ENCODE peak calls at places on chromosomes 13 and 19, in five cellular contexts. Q, P, U, B and T are unnamed samples.

GRCh38 chr19:50909240-50910070 is 1.7 kb downstream of the KLK4 start:
- DNase-seq in Q (peak; percentile 85), P (peak; percentile 13), U (peak; percentile 48), B (no peak), T (peak; percentile 46)

GRCh38 chr19:44582581-44583265 is 30.6 kb upstream of the IGSF23 start:
- DNase-seq in Q (peak; percentile 54), P (peak; percentile 48), U (peak; percentile 36), B (no peak), T (peak; percentile 25)

GRCh38 chr13:39313721-39314120 is 275.5 kb downstream of the NHLRC3 start:
- DNase-seq in Q (no peak), P (no peak), U (no peak), B (no peak), T (peak; percentile 54)

GRCh38 chr19:42284066-42284501 is 15.0 kb downstream of the CIC start:
- DNase-seq in Q (no peak), P (peak; percentile 81), U (peak; percentile 87), B (no peak), T (no peak)

GRCh38 chr19:10102787-10103236 is 334 bp upstream of the ANGPTL6 start:
- DNase-seq in Q (no peak), P (no peak), U (no peak), B (no peak), T (no peak)

GRCh38 chr13:54092686-54093085 is 1064.1 kb downstream of the OLFM4 start:
- DNase-seq in Q (no peak), P (no peak), U (no peak), B (no peak), T (no peak)

GRCh38 chr19:45607071-45608029 is 5.3 kb upstream of the GPR4 start:
- DNase-seq in Q (peak; percentile 59), P (peak; percentile 80), U (peak; percentile 85), B (no peak), T (peak; percentile 44)

GRCh38 chr13:40187324-40187795 is 479.1 kb downstream of the FOXO1 start:
- DNase-seq in Q (no peak), P (no peak), U (no peak), B (no peak), T (no peak)

GRCh38 chr13:35649162-35649561 is 172.7 kb upstream of the MAB21L1 start:
- DNase-seq in Q (no peak), P (peak; percentile 35), U (no peak), B (peak; percentile 20), T (peak; percentile 50)

GRCh38 chr13:95784891-95785290 is 108.0 kb downstream of the DNAJC3 start:
- DNase-seq in Q (no peak), P (peak; percentile 37), U (no peak), B (no peak), T (peak; percentile 60)

GRCh38 chr13:107867701-107868661 is 347.4 kb downstream of the LIG4 start:
- DNase-seq in Q (no peak), P (peak; percentile 39), U (peak; percentile 40), B (no peak), T (no peak)

GRCh38 chr13:113862766-113863510 is 938 bp downstream of the GAS6 start:
- DNase-seq in Q (no peak), P (peak; percentile 25), U (peak; percentile 49), B (no peak), T (no peak)

GRCh38 chr13:106561551-106562170 is 6.3 kb downstream of the ARGLU1 start:
- DNase-seq in Q (no peak), P (peak; percentile 64), U (no peak), B (no peak), T (no peak)

GRCh38 chr13:76438050-76438449 is 448.2 kb downstream of the KCTD12 start:
- DNase-seq in Q (no peak), P (no peak), U (no peak), B (no peak), T (peak; percentile 81)

GRCh38 chr13:24097064-24097463 is 63.5 kb upstream of the SPATA13 start:
- DNase-seq in Q (no peak), P (peak; percentile 47), U (peak; percentile 31), B (peak; percentile 38), T (peak; percentile 30)

GRCh38 chr19:56162258-56162657 is 13.6 kb upstream of the GALP start:
- DNase-seq in Q (no peak), P (peak; percentile 52), U (no peak), B (no peak), T (peak; percentile 25)

DNA sequence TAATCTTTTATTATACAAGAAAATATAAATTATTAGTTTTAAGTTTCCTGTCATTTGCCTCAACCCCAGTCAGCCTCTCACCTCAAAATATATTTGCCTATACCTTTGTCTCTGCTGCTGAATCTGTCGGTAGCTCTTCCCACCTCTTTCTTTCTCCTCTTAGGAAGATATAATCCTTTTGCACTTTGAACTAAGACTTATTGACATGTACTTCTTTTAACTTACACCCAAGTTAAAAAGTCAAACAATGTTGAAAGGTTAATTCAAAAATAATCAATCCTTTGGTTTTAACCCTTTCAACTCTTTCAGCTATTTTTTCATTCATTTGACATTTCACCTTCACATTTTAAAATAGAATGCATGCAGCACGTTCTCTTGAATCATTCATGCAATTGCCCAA is 9.0 kb upstream of the KL start:
- DNase-seq in Q (no peak), P (no peak), U (no peak), B (no peak), T (no peak)
- H3K4me3 ChIP-seq in Q (no peak overlapping the region), P (no peak overlapping the region), U (no peak overlapping the region), B (no peak overlapping the region), T (no peak overlapping the region)

DNA sequence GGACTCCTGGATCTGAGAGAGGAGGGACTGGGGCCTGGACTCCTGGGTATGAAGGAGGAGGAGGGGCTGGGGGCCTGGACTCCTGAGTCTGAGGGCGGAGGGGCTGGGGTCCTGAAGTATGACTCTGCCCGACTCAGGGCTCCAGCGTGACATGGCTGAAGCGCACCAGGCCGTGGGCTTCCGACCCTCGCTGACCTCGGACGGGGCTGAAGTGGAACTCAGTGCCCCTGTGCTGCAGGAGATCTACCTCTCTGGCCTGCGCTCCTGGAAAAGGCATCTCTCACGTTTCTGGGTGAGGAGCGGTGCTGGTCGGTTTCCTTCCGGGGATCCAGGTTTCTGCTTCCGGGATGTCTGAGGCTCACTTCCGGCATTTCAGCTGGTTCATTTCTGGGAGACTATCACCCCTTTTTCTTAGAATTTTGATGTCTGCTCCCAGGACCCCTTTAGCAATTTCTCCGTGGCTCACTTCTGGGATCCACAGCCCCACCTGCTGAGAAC is 1.2 kb downstream of the CPT1C start:
- DNase-seq in Q (no peak), P (no peak), U (no peak), B (no peak), T (no peak)
- H3K4me3 ChIP-seq in Q (no peak overlapping the region), P (no peak overlapping the region), U (no peak overlapping the region), B (peak overlapping the region; percentile 55), T (no peak overlapping the region)

DNA sequence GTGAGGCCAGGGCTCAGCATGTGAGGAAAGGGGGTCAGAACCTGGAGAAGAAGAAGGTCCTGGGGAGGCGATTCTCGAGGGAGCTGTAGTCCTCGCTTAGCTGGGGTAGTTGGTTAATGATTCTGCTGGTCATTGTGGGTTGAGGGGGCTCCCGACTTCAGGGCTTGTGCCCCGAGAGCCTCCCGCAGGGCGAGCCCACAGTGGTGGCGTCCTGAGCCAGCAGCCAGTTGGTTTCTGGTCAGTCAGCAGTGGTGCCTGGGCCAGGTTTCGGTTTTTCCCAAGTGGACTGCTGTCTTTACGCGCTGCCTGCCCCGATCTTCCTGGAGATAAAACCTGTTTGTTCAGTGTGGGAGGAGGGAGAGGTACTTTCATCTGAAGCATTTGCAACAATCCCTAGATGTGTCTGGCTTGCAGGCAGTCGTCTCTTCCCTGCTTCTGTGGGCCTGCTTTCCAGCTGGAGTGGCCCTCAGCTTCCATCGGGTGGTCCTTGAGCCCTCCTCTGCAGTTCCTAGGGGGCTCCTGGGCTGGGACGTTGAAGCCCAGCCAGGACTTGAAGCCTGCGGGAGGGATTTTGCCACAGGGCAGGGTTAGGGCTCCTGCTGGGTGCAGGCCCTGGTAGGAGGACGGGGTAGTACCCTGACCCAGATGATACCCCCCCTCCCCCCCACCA is 3.2 kb downstream of the PTBP1 start:
- DNase-seq in Q (no peak), P (no peak), U (peak; percentile 56), B (no peak), T (peak; percentile 43)
- H3K4me3 ChIP-seq in Q (peak overlapping the region; percentile 30), P (peak overlapping the region; percentile 92), U (peak overlapping the region; percentile 3), B (peak overlapping the region; percentile 12), T (peak overlapping the region; percentile 23)

GRCh38 chr19:48982280-48982679 is 10.8 kb downstream of the GYS1 start:
- DNase-seq in Q (no peak), P (no peak), U (no peak), B (no peak), T (no peak)
- H3K4me3 ChIP-seq in Q (no peak overlapping the region), P (no peak overlapping the region), U (no peak overlapping the region), B (no peak overlapping the region), T (no peak overlapping the region)

GRCh38 chr13:110045202-110045601 is 258.8 kb upstream of the IRS2 start:
- DNase-seq in Q (no peak), P (no peak), U (no peak), B (no peak), T (no peak)

GRCh38 chr13:110042253-110042652 is 255.9 kb upstream of the IRS2 start:
- DNase-seq in Q (no peak), P (no peak), U (no peak), B (no peak), T (no peak)

GRCh38 chr13:110044521-110045200 is 258.3 kb upstream of the IRS2 start:
- DNase-seq in Q (peak; percentile 6), P (peak; percentile 14), U (no peak), B (peak; percentile 73), T (no peak)

GRCh38 chr13:110045919-110046318 is 259.5 kb upstream of the IRS2 start:
- DNase-seq in Q (no peak), P (no peak), U (no peak), B (no peak), T (no peak)

GRCh38 chr13:110047511-110047910 is 259.4 kb downstream of the COL4A1 start:
- DNase-seq in Q (no peak), P (peak; percentile 98), U (peak; percentile 81), B (peak; percentile 81), T (peak; percentile 85)
- H3K4me3 ChIP-seq in Q (no peak overlapping the region), P (no peak overlapping the region), U (no peak overlapping the region), B (no peak overlapping the region), T (no peak overlapping the region)

GRCh38 chr19:47107953-47108746 is 5.4 kb downstream of the ZC3H4 start:
- DNase-seq in Q (no peak), P (no peak), U (no peak), B (no peak), T (peak; percentile 53)

GRCh38 chr19:47107201-47107952 is 6.2 kb downstream of the ZC3H4 start:
- DNase-seq in Q (no peak), P (no peak), U (peak; percentile 49), B (no peak), T (peak; percentile 53)

GRCh38 chr19:47105874-47106273 is 7.7 kb downstream of the ZC3H4 start:
- DNase-seq in Q (no peak), P (no peak), U (no peak), B (no peak), T (no peak)

GRCh38 chr19:47104678-47105077 is 8.9 kb downstream of the ZC3H4 start:
- DNase-seq in Q (no peak), P (no peak), U (no peak), B (no peak), T (no peak)

DNA sequence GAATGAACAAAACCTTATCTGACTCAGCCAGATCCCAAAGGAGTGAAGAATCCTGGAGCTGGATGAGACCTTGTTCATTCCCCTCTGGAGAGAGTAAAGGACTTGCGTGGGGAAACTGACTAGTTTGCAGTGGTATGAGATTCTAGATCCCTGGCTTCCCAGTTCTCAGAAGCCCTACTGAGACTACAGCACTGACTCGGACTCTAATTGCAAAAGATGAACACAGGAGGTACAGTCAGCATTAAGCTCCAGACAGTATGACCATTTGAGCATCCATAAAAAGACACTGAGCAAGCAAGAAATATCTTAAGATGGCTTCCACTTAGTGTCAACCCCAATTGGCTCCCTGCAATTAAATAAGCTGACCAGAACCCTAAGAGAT is 6.8 kb downstream of the ZC3H4 start:
- DNase-seq in Q (no peak), P (peak; percentile 31), U (no peak), B (peak; percentile 32), T (no peak)
- H3K4me3 ChIP-seq in Q (no peak overlapping the region), P (no peak overlapping the region), U (no peak overlapping the region), B (no peak overlapping the region), T (no peak overlapping the region)

GRCh38 chr13:48853381-48854102 is 122.2 kb upstream of the FNDC3A start:
- DNase-seq in Q (no peak), P (peak; percentile 50), U (no peak), B (peak; percentile 68), T (no peak)
- H3K4me3 ChIP-seq in Q (no peak overlapping the region), P (no peak overlapping the region), U (no peak overlapping the region), B (no peak overlapping the region), T (no peak overlapping the region)